ENCODE peak calls at places on chromosomes 11 and 22, in six cellular contexts. Z is breast epithelium, R is PC-3, W is upper lobe of left lung, F is endothelial cell, M is GM10248. P is an unnamed sample.
A peak's percentile ranks its signal among the peaks of the same experiment; 100 is the strongest.

GRCh38 chr22:22546490-22546889 is 12.6 kb downstream of the PRAME start:
- DNase-seq in Z (no peak), R (no peak), W (no peak), F (peak; percentile 6), M (no peak), P (no peak)

GRCh38 chr22:43944670-43945430 is 10.4 kb upstream of the SAMM50 start:
- DNase-seq in Z (no peak), R (no peak), W (no peak), F (no peak), M (no peak), P (no peak)

GRCh38 chr22:49305215-49305965 is 522.3 kb downstream of the BRD1 start:
- DNase-seq in Z (peak; percentile 26), R (peak; percentile 47), W (peak; percentile 51), F (peak; percentile 98), M (no peak), P (peak; percentile 91)

GRCh38 chr11:85823816-85824215 is 12.9 kb upstream of the SYTL2 start:
- DNase-seq in Z (no peak), R (no peak), W (no peak), F (no peak), M (no peak), P (no peak)

GRCh38 chr11:28049338-28050216 is 58.4 kb downstream of the KIF18A start:
- DNase-seq in Z (no peak), R (peak; percentile 90), W (no peak), F (no peak), M (no peak), P (no peak)

GRCh38 chr11:73333173-73333572 is 25.1 kb downstream of the ARHGEF17 start:
- DNase-seq in Z (no peak), R (no peak), W (no peak), F (no peak), M (no peak), P (no peak)

GRCh38 chr11:134639586-134640330 is 227.7 kb upstream of the B3GAT1 start:
- DNase-seq in Z (no peak), R (no peak), W (no peak), F (no peak), M (no peak), P (peak; percentile 48)

GRCh38 chr11:94574193-94574961 is 7.2 kb downstream of the PIWIL4 start:
- DNase-seq in Z (no peak), R (no peak), W (peak; percentile 28), F (no peak), M (no peak), P (no peak)

GRCh38 chr22:49066619-49067018 is 761.1 kb downstream of the BRD1 start:
- DNase-seq in Z (no peak), R (no peak), W (no peak), F (no peak), M (no peak), P (no peak)

GRCh38 chr22:24134090-24134846 is 47.0 kb upstream of the SUSD2 start:
- DNase-seq in Z (no peak), R (no peak), W (peak; percentile 58), F (no peak), M (no peak), P (no peak)

GRCh38 chr11:71246559-71246958 is 5.8 kb downstream of the SHANK2 start:
- DNase-seq in Z (no peak), R (no peak), W (peak; percentile 6), F (no peak), M (no peak), P (no peak)

GRCh38 chr11:19873730-19874129 is 161.1 kb downstream of the NAV2 start:
- DNase-seq in Z (no peak), R (no peak), W (no peak), F (no peak), M (no peak), P (peak; percentile 18)

GRCh38 chr22:24437820-24438328 is 10.5 kb downstream of the ADORA2A start:
- DNase-seq in Z (no peak), R (peak; percentile 63), W (peak; percentile 18), F (no peak), M (peak; percentile 72), P (no peak)

GRCh38 chr11:57251037-57251436 is 14.0 kb upstream of the APLNR start:
- DNase-seq in Z (peak; percentile 59), R (no peak), W (no peak), F (no peak), M (no peak), P (no peak)

GRCh38 chr11:65067446-65067845 is 9.1 kb upstream of the NAALADL1 start:
- DNase-seq in Z (no peak), R (no peak), W (no peak), F (no peak), M (peak; percentile 67), P (no peak)

GRCh38 chr11:71342951-71343827 is 90.8 kb upstream of the SHANK2 start:
- DNase-seq in Z (no peak), R (peak; percentile 75), W (peak; percentile 44), F (peak; percentile 66), M (peak; percentile 63), P (no peak)

GRCh38 chr11:11426226-11426915 is 73.3 kb upstream of the CSNK2A3 start:
- DNase-seq in Z (no peak), R (peak; percentile 27), W (no peak), F (no peak), M (no peak), P (no peak)

GRCh38 chr22:44889233-44889878 is 120.4 kb downstream of the PHF21B start:
- DNase-seq in Z (no peak), R (no peak), W (no peak), F (no peak), M (no peak), P (no peak)

GRCh38 chr22:42427211-42427610 is 5.0 kb downstream of the NFAM1 start:
- DNase-seq in Z (no peak), R (no peak), W (no peak), F (no peak), M (no peak), P (no peak)

GRCh38 chr11:19605500-19606371 is 106.9 kb upstream of the NAV2 start:
- DNase-seq in Z (no peak), R (no peak), W (no peak), F (no peak), M (no peak), P (no peak)

GRCh38 chr22:47294222-47294532 is 531.7 kb downstream of the TBC1D22A start:
- DNase-seq in Z (no peak), R (peak; percentile 80), W (no peak), F (no peak), M (no peak), P (no peak)

GRCh38 chr11:117076941-117077659 is 21.1 kb downstream of the SIK3 start:
- DNase-seq in Z (no peak), R (no peak), W (no peak), F (no peak), M (no peak), P (no peak)

GRCh38 chr11:61544466-61544865 is 35.9 kb downstream of the LRRC10B start:
- DNase-seq in Z (no peak), R (peak; percentile 10), W (no peak), F (no peak), M (no peak), P (no peak)

GRCh38 chr11:61546663-61547062 is 34.2 kb downstream of the SYT7 start:
- DNase-seq in Z (no peak), R (no peak), W (no peak), F (no peak), M (no peak), P (no peak)

GRCh38 chr11:61545921-61546320 is 35.0 kb downstream of the SYT7 start:
- DNase-seq in Z (no peak), R (no peak), W (no peak), F (no peak), M (no peak), P (no peak)

GRCh38 chr11:61543606-61544306 is 35.2 kb downstream of the LRRC10B start:
- DNase-seq in Z (no peak), R (peak; percentile 95), W (no peak), F (no peak), M (no peak), P (no peak)

GRCh38 chr11:61545341-61545740 is 35.5 kb downstream of the SYT7 start:
- DNase-seq in Z (no peak), R (peak; percentile 33), W (no peak), F (no peak), M (peak; percentile 54), P (no peak)
- TF ChIP-seq CTCF in Z (no peak), R (peak; percentile 82), W (peak; percentile 18), F (peak; percentile 43), M (peak; percentile 15), P (peak; percentile 61)

DNA sequence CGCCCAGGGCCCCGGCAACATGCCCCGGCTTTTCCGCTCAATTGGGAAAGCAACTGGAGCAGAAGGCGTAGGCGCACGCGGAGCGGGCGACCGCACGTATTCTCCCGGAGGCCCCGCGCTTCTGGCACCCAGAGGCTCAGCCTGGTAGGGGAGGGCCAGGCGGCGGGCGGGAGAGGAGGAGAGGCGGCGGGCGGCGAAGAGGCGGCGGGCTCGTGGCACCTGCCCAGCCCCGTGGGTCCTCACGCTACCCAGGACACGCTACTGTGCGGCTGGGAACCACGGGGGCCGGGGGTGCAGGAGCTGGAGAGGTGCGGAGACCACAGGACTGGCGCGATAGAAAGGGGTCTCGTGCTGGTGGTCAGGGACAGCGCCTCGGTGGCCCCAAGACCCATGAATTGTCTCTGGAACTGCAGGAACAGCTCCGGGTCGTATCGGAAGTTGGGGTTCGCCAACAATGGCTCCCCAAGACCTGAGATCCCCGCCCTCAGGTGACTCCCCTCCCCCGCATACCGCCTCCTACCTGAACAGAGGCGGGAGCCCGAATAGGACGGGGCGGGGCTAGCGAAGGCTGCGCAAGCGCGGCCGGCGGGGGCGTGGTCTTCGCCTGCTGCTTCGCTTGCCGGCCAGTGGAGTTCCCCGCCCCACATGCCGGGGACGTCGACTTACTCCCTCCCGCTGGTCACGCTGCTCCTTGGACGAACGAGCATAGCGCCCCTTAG is at the start of gene SLC37A4:
- DNase-seq in Z (peak; percentile 98), R (peak; percentile 100), W (peak; percentile 100), F (peak; percentile 97), M (peak; percentile 99), P (peak; percentile 99)
- TF ChIP-seq CTCF in Z (peak; percentile 90), R (peak; percentile 93), W (peak; percentile 94), F (peak; percentile 92), M (peak; percentile 96), P (no peak)

GRCh38 chr11:209275-210121 is 2.0 kb downstream of the RIC8A start:
- DNase-seq in Z (no peak), R (no peak), W (peak; percentile 22), F (no peak), M (no peak), P (no peak)
- TF ChIP-seq CTCF in Z (no peak), R (no peak), W (no peak), F (no peak), M (no peak), P (no peak)

DNA sequence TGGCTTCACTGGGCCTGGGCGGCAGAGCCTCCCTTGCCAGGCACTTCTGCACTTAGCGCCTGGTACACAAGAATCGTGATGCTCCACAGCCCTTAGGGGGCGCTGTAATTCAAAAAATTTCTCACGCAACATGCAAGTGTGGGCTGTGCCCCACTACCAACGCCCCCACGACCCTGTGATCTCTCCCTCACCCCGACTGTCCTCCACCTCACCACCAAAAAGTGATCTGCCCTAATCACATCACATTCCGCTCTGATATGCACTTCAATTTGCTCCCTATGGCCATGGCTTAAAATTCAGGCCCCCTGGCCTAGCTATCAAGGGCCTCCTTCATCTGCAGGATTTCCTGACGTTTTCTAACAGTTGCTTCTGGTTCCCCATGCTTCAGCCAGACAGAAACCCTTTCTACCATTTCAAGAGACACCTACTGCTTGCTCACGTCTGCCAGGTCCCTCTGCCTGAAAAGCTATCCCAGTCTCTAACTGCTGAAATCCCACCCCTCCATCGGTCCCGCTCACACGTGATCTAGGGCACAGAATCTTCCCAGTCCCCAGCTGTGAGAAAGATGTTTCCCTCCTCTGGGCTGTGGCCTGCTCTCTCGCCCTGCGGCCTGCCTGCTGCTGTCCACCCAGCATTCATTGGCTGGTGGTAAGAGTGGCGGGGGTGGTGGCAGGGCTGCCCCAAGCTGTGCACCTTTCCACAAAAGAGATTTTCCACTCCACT is 27.9 kb upstream of the LRRC32 start:
- DNase-seq in Z (no peak), R (peak; percentile 28), W (no peak), F (peak; percentile 35), M (no peak), P (no peak)
- TF ChIP-seq CTCF in Z (no peak), R (peak; percentile 66), W (no peak), F (peak; percentile 70), M (peak; percentile 27), P (peak; percentile 64)

GRCh38 chr11:114015117-114015516 is 40.2 kb downstream of the HTR3A start:
- DNase-seq in Z (no peak), R (no peak), W (no peak), F (no peak), M (no peak), P (no peak)
- TF ChIP-seq CTCF in Z (no peak), R (no peak), W (no peak), F (no peak), M (no peak), P (no peak)